ENCODE peak calls at places on chromosome 13, in ten cellular contexts. R is posterior cingulate gyrus; P is activated CD4-positive, alpha-beta T cell treated with anti-CD3 and anti-CD28 coated beads for 4 hours; I is T-helper 9 cell; B is NCI-H2171; A is activated naive CD8-positive, alpha-beta T cell treated with anti-CD3 and anti-CD28 coated beads for 36 hours; X is activated T-cell treated with anti-CD3 and anti-CD28 coated beads for 24 hours; O is brain microvascular endothelial cell; J is neural progenitor cell; F is cerebellar nuclear complex. E is an unnamed sample.

GRCh38 chr13:27476943-27477681 is 26.7 kb upstream of the MTIF3 start:
- DNase-seq in B (no peak), F (no peak), J (no peak), I (no peak), P (no peak), O (peak; percentile 29), X (no peak), A (no peak), R (no peak), E (no peak)

GRCh38 chr13:106617561-106617960 is 49.6 kb upstream of the ARGLU1 start:
- DNase-seq in O (peak; percentile 62), P (no peak), X (no peak), J (peak; percentile 61), R (no peak), I (no peak), F (no peak), A (no peak), B (no peak), E (no peak)

GRCh38 chr13:109376936-109377335 is 409.4 kb downstream of the IRS2 start:
- DNase-seq in P (no peak), B (no peak), O (no peak), A (no peak), J (no peak), I (no peak), F (no peak), X (no peak), R (no peak), E (no peak)

GRCh38 chr13:40996433-40997095 is 22.6 kb downstream of the ELF1 start:
- DNase-seq in F (no peak), R (no peak), P (no peak), B (no peak), A (no peak), J (no peak), X (no peak), I (no peak), O (no peak), E (no peak)

GRCh38 chr13:40665754-40666057 is 735 bp downstream of the FOXO1 start:
- DNase-seq in J (no peak), R (no peak), P (peak; percentile 39), O (no peak), A (no peak), F (no peak), I (peak; percentile 40), X (no peak), B (no peak), E (no peak)

GRCh38 chr13:97944396-97945029 is 9.0 kb upstream of the IPO5 start:
- DNase-seq in A (no peak), I (no peak), B (no peak), R (no peak), J (no peak), O (peak; percentile 41), P (no peak), X (no peak), F (no peak), E (no peak)

GRCh38 chr13:30679483-30680330 is 55.6 kb upstream of the ALOX5AP start:
- DNase-seq in R (no peak), J (peak; percentile 60), A (no peak), O (peak; percentile 37), I (no peak), B (no peak), P (peak; percentile 21), X (no peak), F (peak; percentile 2), E (no peak)

GRCh38 chr13:23671902-23672301 is 101.7 kb downstream of the TNFRSF19 start:
- DNase-seq in P (no peak), R (no peak), F (no peak), X (no peak), A (no peak), J (no peak), I (no peak), B (no peak), O (peak; percentile 30), E (no peak)

GRCh38 chr13:112956516-112957294 is 12.3 kb upstream of the MCF2L start:
- DNase-seq in X (no peak), R (no peak), I (no peak), F (no peak), P (no peak), J (peak; percentile 81), O (no peak), B (no peak), A (no peak), E (no peak)

GRCh38 chr13:100130092-100130491 is 41.2 kb downstream of the PCCA start:
- DNase-seq in A (no peak), B (no peak), P (no peak), J (no peak), X (no peak), F (no peak), O (no peak), R (no peak), I (no peak), E (no peak)

GRCh38 chr13:103066991-103067390 is 774 bp upstream of the SLC10A2 start:
- DNase-seq in B (no peak), A (no peak), X (no peak), I (no peak), P (no peak), F (no peak), J (peak; percentile 14), R (no peak), O (no peak), E (no peak)

GRCh38 chr13:33207616-33207964 is 78.0 kb downstream of the STARD13 start:
- DNase-seq in I (no peak), P (no peak), J (no peak), B (no peak), A (no peak), R (no peak), F (no peak), X (no peak), O (no peak), E (no peak)

GRCh38 chr13:44853641-44854040 is 135.6 kb downstream of the NUFIP1 start:
- DNase-seq in P (no peak), O (no peak), F (no peak), J (no peak), X (no peak), A (no peak), B (no peak), I (no peak), R (no peak), E (no peak)

GRCh38 chr13:27182844-27183497 is 11.4 kb upstream of the USP12 start:
- DNase-seq in X (no peak), A (no peak), R (no peak), B (no peak), J (no peak), P (no peak), I (no peak), F (no peak), O (peak; percentile 92), E (no peak)

GRCh38 chr13:99693351-99693750 is 192.1 kb downstream of the TM9SF2 start:
- DNase-seq in P (no peak), J (no peak), F (no peak), R (no peak), A (no peak), B (no peak), I (no peak), X (no peak), O (no peak), E (no peak)

GRCh38 chr13:70666883-70667282 is 558.6 kb upstream of the KLHL1 start:
- DNase-seq in I (no peak), J (no peak), X (no peak), A (no peak), B (no peak), O (no peak), F (no peak), P (no peak), R (no peak), E (no peak)

GRCh38 chr13:76711515-76712182 is 174.6 kb downstream of the KCTD12 start:
- DNase-seq in A (no peak), F (no peak), R (no peak), O (peak; percentile 77), J (no peak), X (no peak), I (no peak), B (no peak), P (no peak), E (no peak)

GRCh38 chr13:93552596-93552995 is 326.0 kb downstream of the GPC6 start:
- DNase-seq in A (no peak), X (no peak), O (no peak), J (no peak), B (no peak), F (no peak), I (no peak), R (no peak), P (no peak), E (no peak)

GRCh38 chr13:113598481-113598880 is 13.9 kb downstream of the TFDP1 start:
- DNase-seq in J (no peak), F (no peak), X (no peak), B (no peak), P (no peak), I (no peak), R (no peak), A (no peak), O (no peak), E (no peak)

GRCh38 chr13:40390290-40391008 is 276.0 kb downstream of the FOXO1 start:
- DNase-seq in F (no peak), I (no peak), R (no peak), P (no peak), A (no peak), O (no peak), J (peak; percentile 85), X (no peak), B (no peak), E (no peak)

GRCh38 chr13:104593251-104593576 is 1527.0 kb upstream of the SLC10A2 start:
- DNase-seq in I (no peak), R (no peak), A (no peak), F (no peak), O (no peak), X (no peak), J (no peak), P (no peak), B (no peak), E (no peak)

GRCh38 chr13:38680912-38681311 is 6.0 kb upstream of the FREM2 start:
- DNase-seq in O (no peak), J (no peak), A (no peak), P (no peak), X (no peak), F (no peak), I (no peak), R (no peak), B (no peak), E (no peak)

GRCh38 chr13:38657191-38657590 is 29.7 kb upstream of the FREM2 start:
- DNase-seq in F (no peak), J (no peak), R (no peak), P (no peak), X (no peak), B (no peak), O (peak; percentile 23), I (no peak), A (no peak), E (no peak)

GRCh38 chr13:98985591-98985990 is 7.7 kb upstream of the DOCK9 start:
- DNase-seq in O (no peak), J (no peak), I (no peak), A (no peak), P (no peak), R (no peak), F (no peak), X (no peak), B (no peak), E (no peak)

GRCh38 chr13:49371943-49372636 is 71.8 kb downstream of the CAB39L start:
- DNase-seq in I (no peak), X (no peak), R (no peak), A (no peak), B (peak; percentile 54), O (no peak), F (no peak), J (no peak), P (no peak), E (peak; percentile 9)

GRCh38 chr13:108121406-108121805 is 93.9 kb downstream of the LIG4 start:
- DNase-seq in B (no peak), I (no peak), O (no peak), X (no peak), R (no peak), A (no peak), P (no peak), J (no peak), F (no peak), E (no peak)

GRCh38 chr13:113162783-113163685 is 4.6 kb downstream of the PROZ start:
- DNase-seq in B (peak; percentile 44), O (no peak), R (no peak), P (no peak), A (peak; percentile 18), I (no peak), J (no peak), F (no peak), X (no peak), E (peak; percentile 34)

GRCh38 chr13:98328511-98328910 is 151.4 kb upstream of the RNF113B start:
- DNase-seq in P (no peak), O (no peak), J (peak; percentile 24), B (no peak), R (no peak), I (no peak), A (no peak), X (no peak), F (no peak), E (no peak)